ENCODE peak calls at places on chromosomes 2 and 18, in eight cellular contexts. J is endothelial cell of umbilical vein, O is pancreas, K is esophagus muscularis mucosa, G is fibroblast of pulmonary artery, L is prostate gland, W is ovary, Z is cardiac muscle cell. U is an unnamed sample.

GRCh38 chr2:191907545-191907944 is 60.7 kb upstream of the CAVIN2 start:
- DNase-seq in J (peak; percentile 69), O (no peak), K (no peak), G (peak; percentile 14), L (no peak), W (no peak), Z (no peak), U (no peak)

GRCh38 chr2:152413228-152414030 is 78.5 kb downstream of the FMNL2 start:
- DNase-seq in J (peak; percentile 46), O (no peak), K (peak; percentile 31), G (peak; percentile 48), L (no peak), W (no peak), Z (no peak), U (no peak)

GRCh38 chr2:180705122-180705521 is 275.3 kb upstream of the UBE2E3 start:
- DNase-seq in J (no peak), O (no peak), K (no peak), G (peak; percentile 47), L (no peak), W (no peak), Z (peak; percentile 31), U (peak; percentile 52)

GRCh38 chr18:74652392-74652988 is 54.8 kb downstream of the ZNF407 start:
- DNase-seq in J (peak; percentile 81), O (no peak), K (no peak), G (peak; percentile 77), L (no peak), W (no peak), Z (peak; percentile 67), U (peak; percentile 51)

GRCh38 chr2:165055081-165055879 is 100.0 kb upstream of the SLC38A11 start:
- DNase-seq in J (peak; percentile 8), O (no peak), K (no peak), G (peak; percentile 5), L (no peak), W (no peak), Z (peak; percentile 15), U (no peak)

GRCh38 chr18:48365965-48366364 is 43.2 kb downstream of the ZBTB7C start:
- DNase-seq in J (no peak), O (no peak), K (no peak), G (no peak), L (no peak), W (no peak), Z (no peak), U (no peak)

GRCh38 chr2:229832499-229832898 is 89.3 kb downstream of the TRIP12 start:
- DNase-seq in J (peak; percentile 70), O (no peak), K (no peak), G (no peak), L (no peak), W (no peak), Z (no peak), U (no peak)

GRCh38 chr2:95121150-95121494 is 486 bp downstream of the MRPS5 start:
- DNase-seq in J (peak; percentile 41), O (no peak), K (no peak), G (peak; percentile 37), L (no peak), W (no peak), Z (peak; percentile 27), U (no peak)

GRCh38 chr2:122635649-122636496 is 880.4 kb downstream of the TSN start:
- DNase-seq in J (no peak), O (no peak), K (no peak), G (peak; percentile 37), L (no peak), W (no peak), Z (peak; percentile 24), U (peak; percentile 77)

GRCh38 chr18:28802546-28802945 is 625.6 kb upstream of the CDH2 start:
- DNase-seq in J (peak; percentile 92), O (no peak), K (no peak), G (peak; percentile 78), L (no peak), W (no peak), Z (peak; percentile 59), U (peak; percentile 44)

GRCh38 chr2:127631997-127632581 is 13.9 kb upstream of the GPR17 start:
- DNase-seq in J (no peak), O (peak; percentile 53), K (no peak), G (no peak), L (no peak), W (no peak), Z (no peak), U (no peak)

GRCh38 chr2:237501892-237502513 is 15.0 kb downstream of the MLPH start:
- DNase-seq in J (peak; percentile 64), O (no peak), K (no peak), G (no peak), L (no peak), W (no peak), Z (no peak), U (no peak)

GRCh38 chr2:24909555-24910177 is 10.4 kb downstream of the ADCY3 start:
- DNase-seq in J (no peak), O (no peak), K (no peak), G (no peak), L (no peak), W (no peak), Z (peak; percentile 22), U (no peak)

GRCh38 chr2:133591164-133591563 is 22.9 kb upstream of the NCKAP5 start:
- DNase-seq in J (peak; percentile 48), O (no peak), K (no peak), G (peak; percentile 18), L (peak; percentile 75), W (no peak), Z (peak; percentile 32), U (no peak)

GRCh38 chr2:44920751-44921150 is 20.8 kb upstream of the SIX3 start:
- DNase-seq in J (no peak), O (no peak), K (no peak), G (no peak), L (no peak), W (no peak), Z (no peak), U (no peak)
- TF ChIP-seq CTCF in J (no peak), O (no peak), K (no peak), G (no peak), L (no peak), W (no peak), Z (no peak), U (no peak)

DNA sequence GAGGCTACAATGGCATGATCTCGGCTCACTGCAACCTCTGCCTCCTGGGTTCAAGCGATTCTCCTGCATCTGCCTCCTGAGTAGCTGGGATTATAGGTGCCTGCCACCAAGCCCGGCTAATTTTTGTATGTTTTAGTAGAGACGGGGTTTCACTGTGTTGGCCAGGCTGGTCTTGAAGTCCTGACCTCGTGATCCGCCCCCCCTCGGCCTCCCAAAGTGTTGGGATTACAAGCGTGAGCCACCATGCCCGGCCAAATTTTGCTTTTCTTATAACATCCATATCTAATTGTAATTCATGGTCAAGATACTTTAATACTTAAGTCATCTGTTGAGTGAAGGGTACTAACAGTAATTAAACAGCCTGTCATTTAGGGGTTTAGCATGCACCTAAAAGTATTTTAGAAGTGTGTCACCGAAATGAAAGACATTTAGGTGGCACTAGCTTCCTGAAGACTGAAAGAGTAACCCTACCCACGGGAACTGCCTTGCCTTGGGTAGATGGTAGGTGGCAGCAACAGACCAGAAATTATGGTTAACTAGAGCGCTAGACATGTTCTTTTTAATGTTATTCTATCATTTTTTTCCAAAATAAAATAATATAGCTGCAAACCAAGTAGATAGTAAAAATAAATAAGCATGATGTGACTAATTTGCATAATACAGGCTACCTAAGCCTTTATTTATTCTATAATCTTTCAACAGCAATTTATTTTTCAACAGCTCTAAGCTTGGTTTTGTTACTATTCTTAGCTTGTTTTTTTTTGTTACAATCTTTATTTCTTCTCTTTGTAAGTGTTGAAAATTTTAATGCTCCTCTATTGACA is 8.6 kb upstream of the ACYP2 start:
- DNase-seq in J (peak; percentile 69), O (no peak), K (peak; percentile 55), G (peak; percentile 71), L (no peak), W (peak; percentile 32), Z (peak; percentile 64), U (peak; percentile 66)
- H3K4me3 ChIP-seq in J (no peak overlapping the region), O (no peak overlapping the region), K (no peak overlapping the region), G (no peak overlapping the region), L (no peak overlapping the region), W (no peak overlapping the region), Z (no peak overlapping the region), U (no peak overlapping the region)

DNA sequence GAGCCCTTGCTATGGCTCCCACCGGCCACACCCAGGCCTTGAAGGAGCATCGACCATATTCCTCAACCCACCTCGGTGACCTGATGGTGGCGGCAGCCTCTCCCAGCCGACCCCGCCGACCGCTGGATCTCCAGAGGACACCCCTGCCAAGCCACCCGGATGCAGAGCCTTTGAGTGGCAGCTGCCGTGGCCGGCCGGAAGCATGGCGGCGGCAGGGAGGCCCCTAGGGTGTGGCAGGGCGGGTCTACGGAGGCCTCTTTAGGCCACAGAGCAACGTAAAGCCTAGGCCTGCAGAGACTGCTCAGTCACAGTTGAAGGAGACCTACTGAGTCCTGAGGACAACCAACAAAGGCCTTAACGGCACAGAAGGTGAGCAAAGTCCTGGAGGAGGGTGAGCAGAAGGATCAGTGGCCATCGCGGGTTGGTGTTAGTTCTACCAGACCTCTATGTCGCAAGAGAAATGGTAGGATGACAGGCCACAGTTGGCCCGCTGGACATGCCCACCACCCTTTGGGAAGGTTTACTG is 50.4 kb upstream of the TMEM247 start:
- DNase-seq in J (no peak), O (no peak), K (no peak), G (no peak), L (no peak), W (no peak), Z (no peak), U (no peak)
- TF ChIP-seq CTCF in J (no peak), O (no peak), K (no peak), G (no peak), L (no peak), W (no peak), Z (no peak), U (no peak)

GRCh38 chr18:51021226-51021965 is 8.6 kb upstream of the SMAD4 start:
- DNase-seq in J (no peak), O (no peak), K (peak; percentile 60), G (no peak), L (no peak), W (no peak), Z (no peak), U (no peak)
- H3K4me3 ChIP-seq in J (no peak overlapping the region), O (no peak overlapping the region), K (no peak overlapping the region), G (no peak overlapping the region), L (no peak overlapping the region), W (no peak overlapping the region), Z (no peak overlapping the region), U (no peak overlapping the region)

DNA sequence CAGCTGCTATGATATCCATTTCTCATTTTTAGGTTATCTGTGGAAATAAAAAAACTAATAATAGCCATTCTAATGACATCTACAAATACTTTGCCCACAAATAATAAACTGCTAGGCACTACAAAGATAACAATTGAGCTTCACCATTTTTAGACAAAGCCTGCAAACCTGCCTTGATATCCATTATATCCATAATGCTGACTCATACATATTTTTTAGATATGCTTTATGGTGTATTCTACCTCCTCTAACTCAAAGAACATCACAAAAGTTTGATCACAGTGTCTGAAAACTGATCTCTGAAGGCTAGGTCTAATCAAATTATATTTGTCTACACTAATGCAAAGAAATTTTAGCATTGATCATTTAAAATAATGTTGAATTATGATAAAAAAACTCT is 138.4 kb downstream of the HNMT start:
- DNase-seq in J (no peak), O (no peak), K (no peak), G (no peak), L (no peak), W (no peak), Z (no peak), U (no peak)
- TF ChIP-seq CTCF in J (no peak), O (no peak), K (no peak), G (no peak), L (no peak), W (no peak), Z (no peak), U (no peak)